ENCODE peak calls at places on chromosomes 2 and 18, in eight cellular contexts. Z is RKO, C is left ventricle myocardium inferior, T is NCI-H1092 treated with DMSO at 0.1 percent for 48 hours, J is heart left ventricle, L is PC-3, Y is NCI-H510A treated with DMSO at 0.1 percent for 48 hours, N is HL-60. D is an unnamed sample.

GRCh38 chr2:102758433-102758832 is 3.4 kb upstream of the TMEM182 start:
- DNase-seq in Z (no peak), C (no peak), J (no peak), N (no peak), Y (no peak), T (no peak), L (no peak), D (no peak)

GRCh38 chr2:136693966-136694365 is 71.4 kb upstream of the THSD7B start:
- DNase-seq in C (no peak), L (no peak), Z (no peak), N (no peak), J (no peak), T (no peak), Y (no peak), D (no peak)

GRCh38 chr2:236352761-236353593 is 88.8 kb upstream of the ASB18 start:
- DNase-seq in Z (peak), Y (peak), L (peak), T (peak), C (no peak), J (no peak), N (no peak), D (no peak)

GRCh38 chr2:139574371-139574770 is 794.2 kb upstream of the NXPH2 start:
- DNase-seq in C (no peak), Z (no peak), J (no peak), L (no peak), N (no peak), T (no peak), Y (no peak), D (no peak)

GRCh38 chr18:3607309-3608098 is 157.5 kb downstream of the TGIF1 start:
- DNase-seq in T (no peak), N (no peak), L (no peak), J (no peak), Z (no peak), Y (no peak), C (no peak), D (no peak)

GRCh38 chr2:239093956-239094355 is 246.1 kb downstream of the TWIST2 start:
- DNase-seq in J (no peak), Z (no peak), Y (no peak), L (no peak), C (no peak), N (no peak), T (no peak), D (no peak)

GRCh38 chr2:190466819-190467444 is 58.8 kb downstream of the MFSD6 start:
- DNase-seq in L (peak), Y (peak), C (no peak), Z (no peak), N (no peak), T (peak), J (no peak), D (peak)

GRCh38 chr18:23099621-23100020 is 35.7 kb upstream of the CABLES1 start:
- DNase-seq in Z (no peak), T (no peak), Y (no peak), L (peak), N (no peak), J (no peak), C (no peak), D (no peak)

GRCh38 chr2:226759768-226760167 is 39.9 kb downstream of the IRS1 start:
- DNase-seq in L (no peak), T (no peak), Z (no peak), N (no peak), Y (no peak), C (no peak), J (no peak), D (no peak)

GRCh38 chr2:196442211-196442610 is 197.3 kb upstream of the CCDC150 start:
- DNase-seq in Y (no peak), Z (no peak), C (no peak), J (no peak), T (no peak), N (no peak), L (no peak), D (no peak)

GRCh38 chr18:73980289-73980979 is 167.2 kb downstream of the FBXO15 start:
- DNase-seq in N (no peak), C (no peak), J (no peak), L (peak), T (peak), Z (peak), Y (peak), D (no peak)

GRCh38 chr18:54532962-54533361 is 58.1 kb upstream of the DYNAP start:
- DNase-seq in L (no peak), C (no peak), J (no peak), T (no peak), Z (no peak), Y (peak), N (no peak), D (no peak)

GRCh38 chr2:112006076-112006410 is 49.0 kb upstream of the TMEM87B start:
- DNase-seq in Z (peak), L (peak), N (peak), J (no peak), C (no peak), Y (no peak), T (no peak), D (no peak)

GRCh38 chr18:49212819-49213218 is 247.6 kb downstream of the DYM start:
- DNase-seq in C (no peak), T (no peak), N (no peak), Z (no peak), Y (no peak), L (no peak), J (no peak), D (no peak)

GRCh38 chr18:42131044-42131939 is 176.3 kb downstream of the PIK3C3 start:
- DNase-seq in N (no peak), Z (no peak), L (no peak), Y (peak), T (peak), C (no peak), J (no peak), D (no peak)

GRCh38 chr2:183998041-183998796 is 600.1 kb upstream of the ZNF804A start:
- DNase-seq in J (no peak), T (no peak), N (no peak), L (peak), C (no peak), Y (no peak), Z (no peak), D (no peak)

GRCh38 chr2:223692227-223692947 is 90.2 kb upstream of the SCG2 start:
- DNase-seq in J (peak), Y (no peak), N (peak), T (peak), C (no peak), Z (peak), L (peak), D (no peak)

GRCh38 chr18:45201489-45201888 is 413.8 kb upstream of the SLC14A2 start:
- DNase-seq in L (peak), N (no peak), J (no peak), C (no peak), Z (no peak), Y (no peak), T (no peak), D (no peak)

GRCh38 chr2:224222320-224222719 is 179.6 kb downstream of the FAM124B start:
- DNase-seq in L (peak), J (no peak), Y (no peak), T (no peak), C (no peak), N (no peak), Z (no peak), D (no peak)

GRCh38 chr2:45963816-45964215 is 312.3 kb downstream of the PRKCE start:
- DNase-seq in N (no peak), C (no peak), J (no peak), Z (no peak), T (no peak), Y (no peak), L (no peak), D (no peak)

GRCh38 chr18:74252032-74252380 is 39.8 kb downstream of the CYB5A start:
- DNase-seq in T (no peak), Z (no peak), Y (no peak), C (no peak), N (no peak), J (no peak), L (peak), D (no peak)

GRCh38 chr2:60296219-60296955 is 257.1 kb downstream of the BCL11A start:
- DNase-seq in T (no peak), Y (no peak), N (no peak), J (no peak), Z (no peak), C (no peak), L (no peak), D (no peak)

GRCh38 chr2:96819101-96819875 is 3.2 kb downstream of the CNNM3 start:
- DNase-seq in Y (peak), N (no peak), C (peak), Z (no peak), T (peak), J (no peak), L (no peak), D (peak)

GRCh38 chr2:172693037-172693436 is 42.6 kb upstream of the RAPGEF4 start:
- DNase-seq in L (peak), T (no peak), J (peak), C (peak), Y (no peak), N (peak), Z (peak), D (peak)

GRCh38 chr2:70541481-70542020 is 12.1 kb downstream of the TGFA start:
- DNase-seq in N (no peak), L (peak), Y (no peak), T (no peak), J (no peak), C (no peak), Z (no peak), D (no peak)

GRCh38 chr2:205435970-205436369 is 246.3 kb upstream of the NRP2 start:
- DNase-seq in N (no peak), Y (no peak), J (no peak), Z (peak), C (no peak), T (no peak), L (peak), D (no peak)